ENCODE peak calls at places on chromosome 12, in seven cellular contexts. One of them, this sample, is unnamed.
A peak's percentile ranks its signal among the peaks of the same experiment; 100 is the strongest.

GRCh38 chr12:95083938-95084337 is 10.5 kb upstream of the NR2C1 start:
- DNase-seq in trophoblast cell: peak; percentile 98
- DNase-seq in H9: no peak
- DNase-seq in IMR-90: peak; percentile 89
- DNase-seq in neuronal stem cell: peak; percentile 87
- DNase-seq in mesendoderm: peak; percentile 92
- DNase-seq in mesenchymal stem cell: peak; percentile 92
- DNase-seq in this sample: peak; percentile 19

GRCh38 chr12:20370001-20370381 is 1.7 kb downstream of the PDE3A start:
- DNase-seq in trophoblast cell: no peak
- DNase-seq in neuronal stem cell: no peak
- DNase-seq in IMR-90: no peak
- DNase-seq in mesenchymal stem cell: peak; percentile 32
- DNase-seq in H9: peak; percentile 76
- DNase-seq in mesendoderm: peak; percentile 57
- DNase-seq in this sample: peak; percentile 9

GRCh38 chr12:58247633-58248032 is 306.3 kb downstream of the ATP23 start:
- DNase-seq in IMR-90: no peak
- DNase-seq in mesendoderm: peak; percentile 57
- DNase-seq in H9: no peak
- DNase-seq in trophoblast cell: peak; percentile 38
- DNase-seq in mesenchymal stem cell: no peak
- DNase-seq in neuronal stem cell: no peak
- DNase-seq in this sample: no peak

GRCh38 chr12:115752913-115753726 is 524.4 kb downstream of the MED13L start:
- DNase-seq in mesendoderm: peak; percentile 77
- DNase-seq in IMR-90: peak; percentile 77
- DNase-seq in trophoblast cell: peak; percentile 75
- DNase-seq in neuronal stem cell: peak; percentile 43
- DNase-seq in H9: peak; percentile 50
- DNase-seq in mesenchymal stem cell: peak; percentile 77
- DNase-seq in this sample: no peak

GRCh38 chr12:112148031-112148513 is 22.7 kb downstream of the TRAFD1 start:
- DNase-seq in mesenchymal stem cell: peak; percentile 42
- DNase-seq in H9: no peak
- DNase-seq in trophoblast cell: peak; percentile 68
- DNase-seq in IMR-90: peak; percentile 79
- DNase-seq in neuronal stem cell: no peak
- DNase-seq in mesendoderm: peak; percentile 48
- DNase-seq in this sample: no peak

GRCh38 chr12:7395950-7396349 is 48.0 kb downstream of the CD163L1 start:
- DNase-seq in mesenchymal stem cell: peak; percentile 4
- DNase-seq in mesendoderm: no peak
- DNase-seq in H9: no peak
- DNase-seq in trophoblast cell: no peak
- DNase-seq in IMR-90: peak; percentile 6
- DNase-seq in neuronal stem cell: no peak
- DNase-seq in this sample: no peak

GRCh38 chr12:62540354-62540753 is 73.7 kb downstream of the MON2 start:
- DNase-seq in mesendoderm: no peak
- DNase-seq in IMR-90: no peak
- DNase-seq in mesenchymal stem cell: no peak
- DNase-seq in H9: no peak
- DNase-seq in trophoblast cell: no peak
- DNase-seq in neuronal stem cell: no peak
- DNase-seq in this sample: no peak

GRCh38 chr12:111868676-111869588 is 26.9 kb downstream of the MAPKAPK5 start:
- DNase-seq in mesenchymal stem cell: no peak
- DNase-seq in IMR-90: no peak
- DNase-seq in neuronal stem cell: peak; percentile 31
- DNase-seq in trophoblast cell: no peak
- DNase-seq in mesendoderm: no peak
- DNase-seq in H9: peak; percentile 68
- DNase-seq in this sample: no peak

GRCh38 chr12:20101046-20101445 is 267.3 kb upstream of the PDE3A start:
- DNase-seq in trophoblast cell: no peak
- DNase-seq in H9: no peak
- DNase-seq in neuronal stem cell: no peak
- DNase-seq in IMR-90: peak; percentile 6
- DNase-seq in mesenchymal stem cell: no peak
- DNase-seq in mesendoderm: no peak
- DNase-seq in this sample: no peak

GRCh38 chr12:70292017-70292776 is 49.0 kb downstream of the CNOT2 start:
- DNase-seq in mesenchymal stem cell: no peak
- DNase-seq in H9: no peak
- DNase-seq in IMR-90: no peak
- DNase-seq in mesendoderm: peak; percentile 79
- DNase-seq in neuronal stem cell: no peak
- DNase-seq in trophoblast cell: peak; percentile 39
- DNase-seq in this sample: no peak

GRCh38 chr12:95397566-95397965 is 76.4 kb upstream of the METAP2 start:
- DNase-seq in H9: no peak
- DNase-seq in neuronal stem cell: no peak
- DNase-seq in IMR-90: no peak
- DNase-seq in mesendoderm: no peak
- DNase-seq in mesenchymal stem cell: no peak
- DNase-seq in trophoblast cell: no peak
- DNase-seq in this sample: no peak

GRCh38 chr12:95630496-95630895 is 79.2 kb upstream of the USP44 start:
- DNase-seq in mesendoderm: no peak
- DNase-seq in trophoblast cell: peak; percentile 87
- DNase-seq in H9: no peak
- DNase-seq in mesenchymal stem cell: no peak
- DNase-seq in IMR-90: no peak
- DNase-seq in neuronal stem cell: no peak
- DNase-seq in this sample: no peak

GRCh38 chr12:28872654-28873268 is 276.3 kb upstream of the FAR2 start:
- DNase-seq in H9: peak; percentile 83
- DNase-seq in mesenchymal stem cell: peak; percentile 43
- DNase-seq in mesendoderm: peak; percentile 75
- DNase-seq in trophoblast cell: peak; percentile 87
- DNase-seq in neuronal stem cell: peak; percentile 21
- DNase-seq in IMR-90: peak; percentile 67
- DNase-seq in this sample: peak; percentile 77

GRCh38 chr12:46084666-46085631 is 94.6 kb upstream of the SCAF11 start:
- DNase-seq in trophoblast cell: no peak
- DNase-seq in mesenchymal stem cell: no peak
- DNase-seq in mesendoderm: peak; percentile 18
- DNase-seq in H9: no peak
- DNase-seq in neuronal stem cell: no peak
- DNase-seq in IMR-90: no peak
- DNase-seq in this sample: no peak

GRCh38 chr12:90987101-90987500 is 17.7 kb downstream of the EPYC start:
- DNase-seq in H9: no peak
- DNase-seq in mesendoderm: no peak
- DNase-seq in neuronal stem cell: no peak
- DNase-seq in IMR-90: no peak
- DNase-seq in mesenchymal stem cell: no peak
- DNase-seq in trophoblast cell: no peak
- DNase-seq in this sample: no peak

GRCh38 chr12:128662106-128662505 is 161.7 kb downstream of the SLC15A4 start:
- DNase-seq in IMR-90: no peak
- DNase-seq in H9: no peak
- DNase-seq in neuronal stem cell: no peak
- DNase-seq in trophoblast cell: no peak
- DNase-seq in mesendoderm: no peak
- DNase-seq in mesenchymal stem cell: no peak
- DNase-seq in this sample: no peak
- H3K23ac ChIP-seq in IMR-90: no peak overlapping the region
- H3K23ac ChIP-seq in H9: no peak overlapping the region
- H3K23ac ChIP-seq in neuronal stem cell: no peak overlapping the region
- H3K23ac ChIP-seq in trophoblast cell: no peak overlapping the region
- H3K23ac ChIP-seq in mesendoderm: no peak overlapping the region
- H3K23ac ChIP-seq in mesenchymal stem cell: no peak overlapping the region
- H3K23ac ChIP-seq in this sample: no peak overlapping the region

DNA sequence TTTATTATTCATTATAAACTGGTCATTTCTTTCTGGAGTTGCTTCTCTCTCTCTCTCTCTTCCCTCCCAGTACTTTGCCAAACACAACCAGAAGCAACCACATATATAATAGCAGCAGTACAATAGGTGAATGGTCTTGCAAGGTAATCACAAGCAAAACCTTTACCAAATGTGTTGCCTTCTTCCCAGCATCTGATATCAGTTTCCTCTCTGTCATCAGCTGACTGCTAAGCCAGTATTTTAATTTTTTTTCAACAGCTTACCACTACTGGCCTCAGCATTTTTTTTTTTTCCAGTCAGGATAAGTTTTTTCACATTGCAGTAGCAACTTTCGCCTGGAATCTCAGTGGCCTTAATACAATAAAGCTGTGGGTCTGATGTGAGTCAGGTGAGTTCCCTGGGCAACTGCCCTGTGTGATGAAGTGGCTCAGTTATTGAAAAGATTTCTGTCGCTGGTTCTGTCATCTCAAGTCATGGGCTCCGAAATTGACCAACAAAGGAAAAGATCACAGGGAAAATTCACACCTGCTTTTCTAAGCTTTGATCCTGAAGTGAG is 282.4 kb upstream of the AMIGO2 start:
- DNase-seq in H9: no peak
- DNase-seq in IMR-90: no peak
- DNase-seq in neuronal stem cell: no peak
- DNase-seq in mesenchymal stem cell: no peak
- DNase-seq in trophoblast cell: no peak
- DNase-seq in mesendoderm: no peak
- DNase-seq in this sample: no peak
- H3K23ac ChIP-seq in H9: no peak overlapping the region
- H3K23ac ChIP-seq in IMR-90: no peak overlapping the region
- H3K23ac ChIP-seq in neuronal stem cell: no peak overlapping the region
- H3K23ac ChIP-seq in mesenchymal stem cell: no peak overlapping the region
- H3K23ac ChIP-seq in trophoblast cell: no peak overlapping the region
- H3K23ac ChIP-seq in mesendoderm: no peak overlapping the region
- H3K23ac ChIP-seq in this sample: no peak overlapping the region

GRCh38 chr12:56670836-56671235 is 17.2 kb downstream of the PTGES3 start:
- DNase-seq in mesendoderm: no peak
- DNase-seq in H9: no peak
- DNase-seq in trophoblast cell: peak; percentile 64
- DNase-seq in mesenchymal stem cell: no peak
- DNase-seq in neuronal stem cell: no peak
- DNase-seq in IMR-90: no peak
- DNase-seq in this sample: no peak

GRCh38 chr12:56676851-56677601 is 11.1 kb downstream of the PTGES3 start:
- DNase-seq in mesendoderm: no peak
- DNase-seq in trophoblast cell: no peak
- DNase-seq in IMR-90: no peak
- DNase-seq in H9: no peak
- DNase-seq in neuronal stem cell: no peak
- DNase-seq in mesenchymal stem cell: no peak
- DNase-seq in this sample: no peak

GRCh38 chr12:56668197-56668457 is 20.0 kb downstream of the PTGES3 start:
- DNase-seq in mesenchymal stem cell: no peak
- DNase-seq in IMR-90: no peak
- DNase-seq in neuronal stem cell: no peak
- DNase-seq in mesendoderm: no peak
- DNase-seq in trophoblast cell: no peak
- DNase-seq in H9: no peak
- DNase-seq in this sample: no peak

GRCh38 chr12:56671608-56672007 is 16.5 kb downstream of the PTGES3 start:
- DNase-seq in IMR-90: no peak
- DNase-seq in mesenchymal stem cell: no peak
- DNase-seq in trophoblast cell: no peak
- DNase-seq in neuronal stem cell: no peak
- DNase-seq in mesendoderm: no peak
- DNase-seq in H9: no peak
- DNase-seq in this sample: no peak
- H3K23ac ChIP-seq in IMR-90: no peak overlapping the region
- H3K23ac ChIP-seq in mesenchymal stem cell: no peak overlapping the region
- H3K23ac ChIP-seq in trophoblast cell: no peak overlapping the region
- H3K23ac ChIP-seq in neuronal stem cell: no peak overlapping the region
- H3K23ac ChIP-seq in mesendoderm: no peak overlapping the region
- H3K23ac ChIP-seq in H9: no peak overlapping the region
- H3K23ac ChIP-seq in this sample: no peak overlapping the region

DNA sequence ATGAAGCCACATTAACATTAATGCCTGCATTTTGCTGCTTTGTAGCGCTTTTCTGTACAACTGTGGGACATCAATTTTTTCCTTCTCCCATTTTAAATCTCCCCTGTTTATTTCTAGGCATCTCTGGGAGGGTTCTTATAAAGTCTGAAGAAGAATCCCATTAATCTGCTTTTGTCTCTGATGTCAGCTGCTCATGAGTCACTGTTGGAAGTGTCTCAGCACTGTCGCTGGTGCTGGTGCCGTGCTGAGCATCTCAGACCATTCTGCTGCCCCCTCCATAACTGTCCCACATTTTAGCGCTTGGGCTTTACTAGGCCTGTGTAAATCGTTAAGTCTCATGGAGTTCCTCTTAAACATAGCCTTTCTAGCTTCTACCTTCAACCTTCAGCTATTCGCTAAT is 64.4 kb upstream of the TRHDE start:
- DNase-seq in H9: no peak
- DNase-seq in mesendoderm: no peak
- DNase-seq in neuronal stem cell: no peak
- DNase-seq in trophoblast cell: no peak
- DNase-seq in mesenchymal stem cell: no peak
- DNase-seq in IMR-90: no peak
- DNase-seq in this sample: no peak
- H3K23ac ChIP-seq in H9: no peak overlapping the region
- H3K23ac ChIP-seq in mesendoderm: no peak overlapping the region
- H3K23ac ChIP-seq in neuronal stem cell: no peak overlapping the region
- H3K23ac ChIP-seq in trophoblast cell: no peak overlapping the region
- H3K23ac ChIP-seq in mesenchymal stem cell: no peak overlapping the region
- H3K23ac ChIP-seq in IMR-90: no peak overlapping the region
- H3K23ac ChIP-seq in this sample: no peak overlapping the region

GRCh38 chr12:2919249-2919648 is 28.6 kb downstream of the TULP3 start:
- DNase-seq in mesendoderm: no peak
- DNase-seq in mesenchymal stem cell: no peak
- DNase-seq in IMR-90: no peak
- DNase-seq in neuronal stem cell: no peak
- DNase-seq in trophoblast cell: no peak
- DNase-seq in H9: no peak
- DNase-seq in this sample: no peak
- H3K23ac ChIP-seq in mesendoderm: no peak overlapping the region
- H3K23ac ChIP-seq in mesenchymal stem cell: no peak overlapping the region
- H3K23ac ChIP-seq in IMR-90: no peak overlapping the region
- H3K23ac ChIP-seq in neuronal stem cell: no peak overlapping the region
- H3K23ac ChIP-seq in trophoblast cell: no peak overlapping the region
- H3K23ac ChIP-seq in H9: no peak overlapping the region
- H3K23ac ChIP-seq in this sample: no peak overlapping the region